ENCODE peak calls at places on chromosomes 7 and 10, in five cellular contexts. Q, S, B, T and J are unnamed samples.

GRCh38 chr7:121153995-121154394 is 165.5 kb downstream of the CPED1 start:
- DNase-seq in T (no peak), S (no peak), B (no peak), Q (no peak), J (no peak)

GRCh38 chr10:102782698-102783540 is 39.2 kb downstream of the WBP1L start:
- DNase-seq in T (peak), S (peak), Q (peak), B (no peak), J (peak)

GRCh38 chr7:124152859-124153692 is 120.2 kb upstream of the TMEM229A start:
- DNase-seq in S (peak), T (no peak), Q (no peak), B (peak), J (no peak)

GRCh38 chr7:45917658-45918057 is 3.4 kb downstream of the IGFBP3 start:
- DNase-seq in T (peak), S (peak), B (peak), Q (peak), J (peak)

GRCh38 chr10:27742195-27742925 is 3.3 kb downstream of the MKX start:
- DNase-seq in B (peak), S (peak), Q (peak), T (peak), J (peak)

GRCh38 chr7:154864531-154864908 is 138.4 kb downstream of the PAXIP1 start:
- DNase-seq in S (no peak), T (no peak), B (no peak), Q (no peak), J (no peak)

GRCh38 chr7:7969306-7970112 is 913 bp downstream of the GLCCI1 start:
- DNase-seq in B (peak), S (peak), T (peak), Q (peak), J (peak)

GRCh38 chr10:26408858-26409494 is 29.2 kb upstream of the APBB1IP start:
- DNase-seq in T (no peak), Q (no peak), S (no peak), B (no peak), J (no peak)

GRCh38 chr7:22561356-22561755 is 61.4 kb upstream of the STEAP1B start:
- DNase-seq in B (peak), T (peak), Q (peak), S (peak), J (peak)

GRCh38 chr10:125531470-125531869 is 151.5 kb downstream of the TEX36 start:
- DNase-seq in S (peak), Q (no peak), B (no peak), T (no peak), J (no peak)

GRCh38 chr10:132667613-132668394 is 118.1 kb downstream of the NKX6-2 start:
- DNase-seq in S (no peak), Q (no peak), T (no peak), B (peak), J (no peak)

GRCh38 chr7:123220396-123220795 is 20.6 kb upstream of the SLC13A1 start:
- DNase-seq in B (no peak), S (peak), T (no peak), Q (no peak), J (no peak)

GRCh38 chr7:121126801-121127534 is 138.5 kb downstream of the CPED1 start:
- DNase-seq in Q (no peak), S (no peak), T (no peak), B (no peak), J (no peak)

GRCh38 chr7:145511014-145511413 is 605.6 kb upstream of the CNTNAP2 start:
- DNase-seq in B (no peak), S (peak), Q (no peak), T (no peak), J (no peak)

GRCh38 chr10:133292919-133293809 is 15.5 kb downstream of the TUBGCP2 start:
- DNase-seq in T (no peak), S (peak), Q (no peak), B (peak), J (no peak)

GRCh38 chr10:11197266-11197712 is 179.6 kb downstream of the CELF2 start:
- DNase-seq in Q (no peak), B (no peak), S (peak), T (no peak), J (peak)

GRCh38 chr7:111074071-111074771 is 16.7 kb upstream of the LRRN3 start:
- DNase-seq in T (no peak), S (no peak), B (no peak), Q (no peak), J (no peak)

GRCh38 chr10:126278846-126279245 is 109.4 kb downstream of the ADAM12 start:
- DNase-seq in S (no peak), T (no peak), B (no peak), Q (no peak), J (no peak)

GRCh38 chr10:76111986-76112825 is 680.8 kb downstream of the LRMDA start:
- DNase-seq in Q (no peak), T (no peak), S (no peak), B (no peak), J (no peak)

GRCh38 chr10:74328388-74328787 is 177.4 kb downstream of the ADK start:
- DNase-seq in B (no peak), S (peak), Q (no peak), T (no peak), J (no peak)

GRCh38 chr10:75295901-75296441 is 60.2 kb upstream of the COMTD1 start:
- DNase-seq in B (no peak), S (peak), T (peak), Q (peak), J (no peak)

GRCh38 chr10:91976324-91977051 is 52.9 kb downstream of the BTAF1 start:
- DNase-seq in Q (no peak), S (no peak), B (no peak), T (no peak), J (no peak)

GRCh38 chr7:157601530-157601929 is 264.7 kb downstream of the DNAJB6 start:
- DNase-seq in S (no peak), Q (no peak), B (no peak), T (no peak), J (no peak)

GRCh38 chr10:47164126-47164799 is 135.7 kb upstream of the GDF10 start:
- DNase-seq in T (no peak), Q (no peak), S (no peak), B (peak), J (no peak)

GRCh38 chr10:44651834-44652233 is 259.3 kb upstream of the TMEM72 start:
- DNase-seq in Q (no peak), S (no peak), T (peak), B (no peak), J (no peak)

GRCh38 chr7:137151056-137151731 is 192.3 kb downstream of the PTN start:
- DNase-seq in S (no peak), T (no peak), B (no peak), Q (no peak), J (no peak)

GRCh38 chr10:124611738-124612137 is 132.4 kb downstream of the FAM53B start:
- DNase-seq in T (no peak), S (peak), Q (no peak), B (no peak), J (no peak)

GRCh38 chr10:28217848-28218247 is 85.0 kb downstream of the MPP7 start:
- DNase-seq in Q (no peak), T (no peak), S (no peak), B (no peak), J (no peak)

GRCh38 chr7:150631866-150632864 is at the start of gene GIMAP6:
- DNase-seq in T (no peak), Q (no peak), B (no peak), S (peak), J (no peak)

GRCh38 chr10:102802920-102803534 is 34.2 kb downstream of the CYP17A1 start:
- DNase-seq in Q (peak), B (no peak), T (peak), S (peak), J (no peak)

GRCh38 chr7:46486264-46487206 is 565.5 kb upstream of the IGFBP3 start:
- DNase-seq in S (peak), Q (peak), T (peak), B (peak), J (peak)

GRCh38 chr7:42831051-42831952 is 80.6 kb downstream of the C7orf25 start:
- DNase-seq in S (peak), Q (no peak), B (no peak), T (peak), J (peak)

GRCh38 chr7:17019106-17019505 is 137.3 kb upstream of the AGR3 start:
- DNase-seq in B (no peak), Q (no peak), T (no peak), S (no peak), J (no peak)

GRCh38 chr10:59991661-59992060 is 85.3 kb upstream of the CCDC6 start:
- DNase-seq in S (peak), B (peak), Q (no peak), T (no peak), J (peak)

GRCh38 chr10:3935141-3935540 is 150.1 kb upstream of the KLF6 start:
- DNase-seq in B (no peak), Q (no peak), T (peak), S (peak), J (no peak)

GRCh38 chr10:132022241-132022640 is 40.5 kb upstream of the BNIP3 start:
- DNase-seq in B (no peak), Q (no peak), S (no peak), T (no peak), J (no peak)

GRCh38 chr10:104938031-104938430 is 296.9 kb downstream of the SORCS3 start:
- DNase-seq in T (no peak), S (no peak), B (no peak), Q (no peak), J (no peak)

GRCh38 chr10:49281461-49281860 is 17.5 kb upstream of the C10orf71 start:
- DNase-seq in S (no peak), B (no peak), Q (no peak), T (no peak), J (no peak)

GRCh38 chr7:64639267-64640001 is 26.5 kb upstream of the ZNF107 start:
- DNase-seq in T (no peak), Q (no peak), B (no peak), S (no peak), J (no peak)

GRCh38 chr7:64640504-64640903 is 25.4 kb upstream of the ZNF107 start:
- DNase-seq in B (no peak), T (no peak), S (no peak), Q (no peak), J (no peak)

GRCh38 chr7:64642046-64642445 is 23.9 kb upstream of the ZNF107 start:
- DNase-seq in T (no peak), S (no peak), B (no peak), Q (no peak), J (no peak)

GRCh38 chr7:64642875-64643274 is 23.1 kb upstream of the ZNF107 start:
- DNase-seq in S (no peak), Q (no peak), T (no peak), B (no peak), J (no peak)

GRCh38 chr7:64643567-64643966 is 22.4 kb upstream of the ZNF107 start:
- DNase-seq in T (no peak), S (no peak), B (no peak), Q (no peak), J (no peak)
- H3K27ac ChIP-seq in T (no peak), S (no peak), B (no peak), Q (peak), J (no peak)

DNA sequence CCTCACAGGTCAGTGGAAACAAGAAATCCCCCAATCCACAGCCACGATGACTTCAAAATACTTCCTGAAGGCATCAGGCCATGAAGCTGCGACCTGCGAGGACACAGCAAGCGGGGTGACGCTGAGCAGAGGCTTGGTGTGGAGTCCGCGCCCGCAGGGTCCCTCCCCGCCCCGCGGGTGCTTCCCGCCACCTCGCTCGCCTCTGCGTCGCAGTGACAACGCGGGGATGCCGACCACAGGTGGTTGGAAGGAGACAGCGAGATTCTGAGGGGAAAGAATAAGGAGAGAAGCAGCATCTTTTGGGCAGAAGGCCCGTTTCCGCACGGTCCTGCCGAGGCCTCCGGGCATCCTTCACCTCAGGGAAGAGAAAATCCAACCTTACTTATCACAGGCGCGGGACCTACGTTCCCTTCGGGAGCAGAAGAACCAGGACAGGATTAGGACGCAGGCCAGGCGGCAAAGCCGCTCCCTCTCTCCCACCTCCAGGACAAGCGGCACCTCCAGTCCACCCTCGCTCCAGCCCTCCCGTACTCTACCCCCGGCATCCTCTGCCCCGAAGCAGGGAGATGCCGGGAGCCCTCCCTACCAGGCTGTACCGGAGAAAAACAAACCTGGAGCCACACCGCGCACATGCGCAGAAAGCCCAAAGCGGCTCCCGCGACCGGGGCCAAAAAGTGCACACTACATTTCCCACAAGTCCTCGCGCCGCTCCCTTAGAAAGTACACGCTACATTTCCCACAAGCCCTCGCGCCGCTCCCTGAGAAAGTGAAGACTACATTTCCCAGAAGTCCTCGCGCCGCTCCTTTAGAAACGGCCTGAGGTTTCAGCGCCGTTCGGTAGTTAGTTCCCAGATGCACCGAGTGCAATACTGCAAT is 85.9 kb downstream of the ZNF33B start:
- DNase-seq in S (peak), B (peak), Q (peak), T (peak), J (peak)
- TF ChIP-seq POLR2A in S (peak), B (peak), Q (no peak), T (peak), J (peak)

GRCh38 chr10:113476191-113476590 is 76.7 kb upstream of the HABP2 start:
- DNase-seq in Q (no peak), B (no peak), S (no peak), T (peak), J (no peak)

GRCh38 chr10:113473851-113474250 is 79.0 kb upstream of the HABP2 start:
- DNase-seq in Q (no peak), S (no peak), T (no peak), B (no peak), J (no peak)

GRCh38 chr10:113473011-113473410 is 79.8 kb upstream of the HABP2 start:
- DNase-seq in B (no peak), Q (no peak), T (no peak), S (no peak), J (no peak)

GRCh38 chr10:113475381-113475807 is 77.5 kb upstream of the HABP2 start:
- DNase-seq in B (no peak), T (no peak), S (peak), Q (no peak), J (no peak)

DNA sequence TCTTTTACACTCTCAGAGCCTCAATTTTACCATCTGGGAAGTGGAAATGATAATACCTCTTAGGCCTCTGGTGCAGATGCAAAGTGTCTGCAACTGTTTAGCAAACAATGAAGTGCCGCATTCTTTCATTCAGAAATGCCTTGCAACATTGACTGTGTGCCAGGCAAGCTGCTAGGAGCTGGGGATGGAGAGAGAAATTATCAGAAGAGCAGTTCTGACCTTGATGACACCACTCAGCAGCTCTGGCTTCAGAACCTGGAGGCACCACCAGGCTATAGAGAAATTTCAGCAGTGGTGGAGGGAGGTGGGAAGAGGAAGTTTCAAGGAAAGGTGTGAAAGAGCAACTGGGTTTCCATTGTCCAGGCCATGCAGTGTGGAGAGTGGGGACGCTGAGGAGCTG is 78.1 kb upstream of the HABP2 start:
- DNase-seq in T (no peak), B (no peak), S (no peak), Q (no peak), J (no peak)
- H3K27ac ChIP-seq in T (no peak), B (no peak), S (no peak), Q (peak), J (peak)

DNA sequence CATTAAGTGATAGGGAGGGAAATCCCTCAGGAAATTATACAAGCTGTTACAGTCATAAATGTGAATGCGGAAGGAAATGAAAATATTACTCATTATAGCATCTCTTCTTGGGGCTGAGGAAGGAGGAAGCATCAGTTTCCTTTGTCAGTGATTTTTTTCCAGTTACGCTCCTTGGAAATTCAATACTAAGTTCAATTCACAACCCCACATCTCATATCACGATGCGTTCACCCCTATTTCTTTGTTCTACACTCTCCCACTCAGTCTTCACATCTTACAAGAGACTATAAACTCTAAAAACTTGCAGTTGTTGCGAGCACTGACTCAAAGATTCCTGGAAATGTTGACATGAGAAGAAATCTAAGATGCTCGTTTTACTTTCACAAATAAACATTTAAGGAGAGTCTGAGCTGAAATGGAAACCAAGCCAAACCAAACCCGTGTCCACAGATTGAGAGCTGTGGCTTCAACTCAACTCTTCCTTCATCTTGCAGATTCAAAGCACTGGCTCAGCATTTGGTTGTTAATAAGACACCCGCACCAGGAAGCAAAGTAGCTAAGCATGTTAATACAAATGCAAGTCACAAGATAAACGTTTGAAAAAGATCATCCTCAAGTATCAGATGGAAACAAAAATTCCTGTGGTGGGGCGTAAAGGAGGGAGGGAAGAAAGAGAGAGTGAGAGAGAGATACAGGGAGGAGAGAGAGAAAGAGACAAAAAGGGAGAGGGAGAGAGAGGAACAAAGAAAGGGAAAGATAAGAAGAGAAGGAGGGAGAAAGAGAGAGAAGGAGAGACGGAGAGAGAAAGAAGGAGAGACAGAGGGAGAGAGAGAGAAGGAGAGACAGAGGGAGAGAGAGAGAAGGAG is 150.0 kb upstream of the RSU1 start:
- DNase-seq in B (no peak), Q (no peak), T (no peak), S (no peak), J (no peak)
- TF ChIP-seq POLR2A in B (no peak), Q (no peak), T (no peak), S (no peak), J (no peak)

GRCh38 chr7:120054376-120055100 is 218.4 kb upstream of the KCND2 start:
- DNase-seq in Q (no peak), T (no peak), S (no peak), B (no peak), J (no peak)
- H3K27ac ChIP-seq in Q (peak), T (peak), S (no peak), B (no peak), J (peak)

GRCh38 chr7:131497454-131497853 is 59.0 kb downstream of the PODXL start:
- DNase-seq in B (no peak), S (peak), T (no peak), Q (no peak), J (no peak)

GRCh38 chr7:131498237-131498885 is 58.1 kb downstream of the PODXL start:
- DNase-seq in T (no peak), B (no peak), Q (no peak), S (no peak), J (no peak)

GRCh38 chr7:131493081-131493480 is 63.3 kb downstream of the PODXL start:
- DNase-seq in Q (no peak), T (no peak), S (no peak), B (no peak), J (no peak)

GRCh38 chr7:131493559-131493958 is 62.9 kb downstream of the PODXL start:
- DNase-seq in B (no peak), Q (no peak), T (no peak), S (no peak), J (no peak)

GRCh38 chr7:131495679-131496498 is 60.5 kb downstream of the PODXL start:
- DNase-seq in B (no peak), S (no peak), Q (no peak), T (no peak), J (no peak)
- TF ChIP-seq POLR2A in B (no peak), S (no peak), Q (no peak), T (no peak), J (no peak)

GRCh38 chr7:115038158-115038557 is 116.3 kb downstream of the MDFIC start:
- DNase-seq in T (no peak), B (no peak), Q (no peak), S (no peak), J (no peak)

GRCh38 chr7:115037128-115037802 is 115.4 kb downstream of the MDFIC start:
- DNase-seq in B (no peak), T (no peak), S (no peak), Q (no peak), J (no peak)

GRCh38 chr7:115042596-115042995 is 120.7 kb downstream of the MDFIC start:
- DNase-seq in B (no peak), T (no peak), S (no peak), Q (no peak), J (no peak)

GRCh38 chr7:115043605-115044004 is 121.7 kb downstream of the MDFIC start:
- DNase-seq in T (no peak), Q (no peak), B (no peak), S (no peak), J (no peak)

GRCh38 chr7:115040526-115040925 is 118.6 kb downstream of the MDFIC start:
- DNase-seq in B (no peak), Q (no peak), T (no peak), S (no peak), J (no peak)
- H3K27ac ChIP-seq in B (no peak), Q (no peak), T (no peak), S (no peak), J (no peak)

GRCh38 chr7:1536105-1536767 is 5.7 kb downstream of the MAFK start:
- DNase-seq in Q (peak), T (peak), S (no peak), B (no peak), J (no peak)

GRCh38 chr7:1535695-1536094 is 5.2 kb downstream of the MAFK start:
- DNase-seq in B (no peak), T (no peak), S (no peak), Q (peak), J (no peak)

GRCh38 chr7:1537631-1538412 is 7.3 kb downstream of the MAFK start:
- DNase-seq in T (peak), S (peak), B (peak), Q (peak), J (peak)

GRCh38 chr7:1538544-1539345 is 8.2 kb downstream of the MAFK start:
- DNase-seq in B (no peak), S (no peak), T (peak), Q (peak), J (no peak)

GRCh38 chr7:1536768-1537630 is 6.5 kb downstream of the MAFK start:
- DNase-seq in T (peak), S (peak), B (peak), Q (peak), J (peak)
- TF ChIP-seq POLR2A in T (peak), S (peak), B (peak), Q (no peak), J (peak)